ENCODE peak calls at places on chromosomes 1 and 21, in nine cellular contexts. I, J, Y, E, Q, V, L, P and N are unnamed samples.

GRCh38 chr1:24898152-24898908 is 31.7 kb downstream of the RUNX3 start:
- DNase-seq in L (no peak), Q (peak; percentile 82), V (peak; percentile 93), I (peak; percentile 67), J (peak; percentile 67), E (peak; percentile 50), P (peak; percentile 87), Y (peak; percentile 73), N (peak; percentile 47)

GRCh38 chr1:213669964-213670691 is 317.6 kb upstream of the PROX1 start:
- DNase-seq in L (no peak), J (no peak), Y (no peak), P (no peak), Q (no peak), E (no peak), I (no peak), V (peak; percentile 90), N (no peak)

GRCh38 chr1:25711555-25712298 is 88.3 kb upstream of the SELENON start:
- DNase-seq in L (no peak), E (no peak), V (peak; percentile 41), Q (peak; percentile 49), J (peak; percentile 77), P (no peak), I (no peak), Y (peak; percentile 67), N (no peak)

GRCh38 chr1:62643283-62643682 is 44.9 kb downstream of the DOCK7 start:
- DNase-seq in P (no peak), J (no peak), E (no peak), Q (no peak), I (no peak), Y (no peak), V (no peak), L (no peak), N (no peak)

GRCh38 chr1:38607526-38607925 is 252.0 kb downstream of the RRAGC start:
- DNase-seq in L (no peak), Q (no peak), V (no peak), J (no peak), Y (no peak), P (no peak), E (no peak), I (no peak), N (no peak)

GRCh38 chr1:234246638-234247116 is 126.6 kb upstream of the COA6 start:
- DNase-seq in I (no peak), J (no peak), Y (no peak), P (no peak), E (no peak), L (no peak), V (no peak), Q (no peak), N (no peak)

GRCh38 chr1:36763771-36764170 is 270.5 kb downstream of the GRIK3 start:
- DNase-seq in V (no peak), E (no peak), J (no peak), I (no peak), Q (peak; percentile 38), L (no peak), P (no peak), Y (no peak), N (no peak)

GRCh38 chr1:22641906-22642636 is 1.4 kb upstream of the C1QC start:
- DNase-seq in P (peak; percentile 95), I (peak; percentile 88), L (peak; percentile 73), Q (peak; percentile 94), V (peak; percentile 94), Y (peak; percentile 88), E (peak; percentile 85), J (peak; percentile 48), N (peak; percentile 53)

GRCh38 chr1:29413661-29414060 is 177.3 kb downstream of the PTPRU start:
- DNase-seq in L (no peak), P (no peak), E (no peak), Q (no peak), V (peak; percentile 15), I (no peak), J (no peak), Y (no peak), N (no peak)

GRCh38 chr21:34938079-34938764 is 110.9 kb downstream of the RUNX1 start:
- DNase-seq in L (no peak), P (no peak), J (no peak), Y (no peak), I (no peak), V (no peak), Q (no peak), E (no peak), N (peak; percentile 33)

GRCh38 chr1:160797163-160797797 is 1.3 kb downstream of the LY9 start:
- DNase-seq in P (no peak), Q (no peak), V (no peak), E (no peak), I (no peak), J (no peak), Y (no peak), L (no peak), N (no peak)

GRCh38 chr1:33256701-33257387 is 552 bp downstream of the ZNF362 start:
- DNase-seq in L (peak; percentile 47), Y (peak; percentile 82), E (peak; percentile 69), Q (no peak), J (peak; percentile 56), V (peak; percentile 71), I (peak; percentile 61), P (no peak), N (peak; percentile 73)

GRCh38 chr1:44089371-44090070 is 29.1 kb upstream of the KLF17 start:
- DNase-seq in I (no peak), L (no peak), P (no peak), Y (no peak), V (peak; percentile 84), E (peak; percentile 35), J (no peak), Q (no peak), N (no peak)

GRCh38 chr1:170303034-170303433 is 157.3 kb downstream of the NTMT2 start:
- DNase-seq in J (no peak), P (no peak), Q (no peak), L (no peak), Y (no peak), I (no peak), V (no peak), E (no peak), N (no peak)

GRCh38 chr1:154578058-154578418 is 10.5 kb downstream of the CHRNB2 start:
- DNase-seq in Q (no peak), Y (no peak), J (no peak), P (no peak), I (no peak), E (no peak), L (no peak), V (peak; percentile 26), N (peak; percentile 17)

DNA sequence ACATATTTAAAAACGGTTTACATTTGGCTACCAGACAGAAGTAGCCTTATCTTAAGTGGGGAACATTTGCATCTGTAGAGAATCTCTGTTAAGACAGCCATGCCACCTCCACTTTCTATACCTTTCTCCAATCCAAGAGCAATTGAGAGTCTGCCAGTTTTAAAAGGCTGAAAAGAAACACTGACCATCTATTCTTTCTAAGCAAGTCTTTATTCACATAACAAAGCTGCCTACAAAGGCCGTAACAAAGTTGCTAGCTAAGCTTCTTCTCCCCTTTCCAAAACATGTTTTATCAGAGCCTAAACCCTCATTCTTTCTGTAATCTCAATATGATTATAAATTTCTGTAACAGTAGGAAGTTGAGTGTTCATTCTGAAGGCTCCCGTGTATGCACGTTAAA is 1078.3 kb downstream of the NCAM2 start:
- DNase-seq in J (no peak), Y (no peak), E (peak; percentile 19), I (peak; percentile 70), V (no peak), P (no peak), L (no peak), Q (no peak), N (no peak)
- H3K4me3 ChIP-seq in J (no peak overlapping the region), Y (no peak overlapping the region), E (no peak overlapping the region), I (peak overlapping the region; percentile 16), V (no peak overlapping the region), P (no peak overlapping the region), L (no peak overlapping the region), Q (no peak overlapping the region), N (no peak overlapping the region)

GRCh38 chr1:175338447-175339135 is 146.0 kb upstream of the KIAA0040 start:
- DNase-seq in P (peak; percentile 41), J (peak; percentile 23), Y (no peak), V (peak; percentile 94), L (no peak), E (peak; percentile 68), I (peak; percentile 73), Q (peak; percentile 72), N (no peak)
- TF ChIP-seq CTCF in P (no peak), J (peak; percentile 45), Y (peak; percentile 49), V (peak; percentile 90), L (no peak), E (peak; percentile 52), I (peak; percentile 73), Q (peak; percentile 69), N (peak; percentile 15)

GRCh38 chr1:172883387-172883791 is 167.4 kb downstream of the TNFSF18 start:
- DNase-seq in V (no peak), P (no peak), L (no peak), J (no peak), Y (no peak), I (no peak), E (no peak), Q (no peak), N (peak; percentile 45)

GRCh38 chr1:172885411-172885810 is 165.3 kb downstream of the TNFSF18 start:
- DNase-seq in Q (no peak), P (no peak), I (no peak), Y (no peak), J (no peak), V (no peak), L (no peak), E (no peak), N (no peak)

GRCh38 chr1:172882791-172883386 is 167.9 kb downstream of the TNFSF18 start:
- DNase-seq in L (no peak), J (no peak), Y (no peak), V (no peak), P (no peak), I (no peak), E (no peak), Q (no peak), N (no peak)

GRCh38 chr1:172883844-172884243 is 166.9 kb downstream of the TNFSF18 start:
- DNase-seq in J (no peak), E (no peak), Y (no peak), P (no peak), Q (no peak), L (no peak), I (no peak), V (no peak), N (no peak)

GRCh38 chr1:172882385-172882784 is 168.4 kb downstream of the TNFSF18 start:
- DNase-seq in I (no peak), E (no peak), J (no peak), P (no peak), L (no peak), V (no peak), Q (no peak), Y (no peak), N (no peak)
- H3K4me3 ChIP-seq in I (no peak overlapping the region), E (no peak overlapping the region), J (no peak overlapping the region), P (no peak overlapping the region), L (no peak overlapping the region), V (no peak overlapping the region), Q (no peak overlapping the region), Y (no peak overlapping the region), N (no peak overlapping the region)

DNA sequence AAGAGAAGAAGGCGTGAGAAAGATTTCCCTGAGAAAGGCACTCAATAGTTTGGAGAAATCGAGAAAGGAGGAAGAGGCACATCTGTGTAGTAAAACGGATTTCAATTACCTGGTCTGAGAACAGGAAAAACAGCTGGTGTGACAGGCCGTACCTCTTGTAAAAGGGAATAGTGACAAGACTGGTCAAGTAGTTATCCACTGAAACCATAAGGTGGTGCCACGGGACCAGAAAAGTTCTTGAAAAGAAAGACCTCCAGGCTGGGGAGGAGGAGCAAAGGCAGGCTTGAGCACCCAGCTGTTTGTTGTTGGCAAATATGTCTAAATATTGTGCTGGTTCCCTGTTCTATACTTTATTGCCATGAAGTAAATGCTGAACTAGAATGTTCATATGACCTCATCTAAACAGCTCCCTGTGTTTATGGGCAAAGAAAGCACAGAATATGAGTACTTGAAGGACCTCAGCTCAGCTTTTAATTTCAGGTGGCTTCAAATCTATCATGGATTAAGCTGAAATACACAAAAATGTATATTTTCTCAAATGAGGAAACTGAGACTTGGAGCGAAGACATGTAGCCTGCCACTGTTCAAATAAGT is 4.0 kb downstream of the HAO2 start:
- DNase-seq in Q (no peak), I (peak; percentile 72), L (no peak), J (no peak), V (peak; percentile 87), E (peak; percentile 77), Y (no peak), P (no peak), N (peak; percentile 34)
- TF ChIP-seq CTCF in Q (peak; percentile 43), I (peak; percentile 51), L (no peak), J (no peak), V (peak; percentile 78), E (peak; percentile 20), Y (no peak), P (peak; percentile 12), N (no peak)